ENCODE peak calls at places on chromosomes 11 and 22, in eight cellular contexts. J is WTC11; C is mucosa of descending colon; G is stimulated activated naive B cell treated with anti-CD40 and anti-IgM and Interleukin-4, amounts not matched to agents 10 μg/mL and 1 μg/mL and 100 μg/mL, for 72 hours; V is effector memory CD8-positive, alpha-beta T cell; Z is mucosa of gallbladder; X is activated T-cell treated with anti-CD3 and anti-CD28 coated beads for 1 hour; H is heart left ventricle. B is an unnamed sample.
A peak's percentile ranks its signal among the peaks of the same experiment; 100 is the strongest.

GRCh38 chr11:17923213-17923612 is 89.6 kb downstream of the SERGEF start:
- DNase-seq in J (no peak), C (no peak), G (no peak), V (no peak), Z (no peak), X (no peak), H (peak; percentile 47), B (no peak)

GRCh38 chr11:5226732-5227327 is at the start of gene HBB:
- DNase-seq in J (no peak), C (no peak), G (no peak), V (no peak), Z (no peak), X (no peak), H (no peak), B (peak; percentile 19)

GRCh38 chr11:47001666-47002285 is 65.2 kb downstream of the CSTPP1 start:
- DNase-seq in J (no peak), C (no peak), G (no peak), V (no peak), Z (no peak), X (no peak), H (no peak), B (no peak)

GRCh38 chr11:118060081-118060661 is 16.7 kb upstream of the TMPRSS4 start:
- DNase-seq in J (no peak), C (no peak), G (no peak), V (no peak), Z (no peak), X (no peak), H (no peak), B (no peak)

GRCh38 chr11:57643802-57644201 is 5.9 kb downstream of the YPEL4 start:
- DNase-seq in J (no peak), C (no peak), G (no peak), V (no peak), Z (no peak), X (no peak), H (no peak), B (no peak)

GRCh38 chr11:35144103-35144741 is 5.3 kb downstream of the CD44 start:
- DNase-seq in J (no peak), C (peak; percentile 45), G (peak; percentile 79), V (peak; percentile 61), Z (no peak), X (no peak), H (no peak), B (no peak)

GRCh38 chr11:76077575-76078150 is 128.6 kb downstream of the WNT11 start:
- DNase-seq in J (no peak), C (no peak), G (no peak), V (no peak), Z (no peak), X (no peak), H (no peak), B (no peak)

GRCh38 chr11:59097113-59097708 is 9.8 kb upstream of the FAM111B start:
- DNase-seq in J (peak; percentile 63), C (peak; percentile 67), G (peak; percentile 48), V (peak; percentile 64), Z (peak; percentile 65), X (peak; percentile 62), H (no peak), B (peak; percentile 77)

GRCh38 chr11:28903716-28904115 is 795.5 kb downstream of the METTL15 start:
- DNase-seq in J (no peak), C (no peak), G (no peak), V (no peak), Z (no peak), X (no peak), H (no peak), B (no peak)

GRCh38 chr22:41052661-41053490 is 39.5 kb upstream of the EP300 start:
- DNase-seq in J (no peak), C (no peak), G (no peak), V (no peak), Z (no peak), X (no peak), H (no peak), B (no peak)

GRCh38 chr11:12674936-12675696 is 895 bp downstream of the TEAD1 start:
- DNase-seq in J (peak; percentile 39), C (peak; percentile 60), G (no peak), V (no peak), Z (no peak), X (no peak), H (peak; percentile 68), B (no peak)

GRCh38 chr11:96187779-96188624 is 155.0 kb downstream of the MAML2 start:
- DNase-seq in J (no peak), C (no peak), G (no peak), V (no peak), Z (no peak), X (no peak), H (no peak), B (no peak)

B was measured in colonic mucosa.